ENCODE peak calls at places on chromosomes 6 and 20, in eight cellular contexts. D is ovary; E is HTR-8/SVneo; X is left lung; M is heart left ventricle; B is psoas muscle; W is stimulated activated CD4-positive, alpha-beta T cell treated with anti-CD3 and anti-CD28 coated beads, Interleukin-15, amount 100 ng/mL, for 1 hour; N is H9. T is an unnamed sample.

GRCh38 chr6:136171207-136171606 is 78.9 kb downstream of the MTFR2 start:
- DNase-seq in D (no peak), E (no peak), X (no peak), M (no peak), B (no peak), W (no peak), N (no peak), T (no peak)

GRCh38 chr6:88480822-88481221 is 314.7 kb upstream of the CNR1 start:
- DNase-seq in D (no peak), E (no peak), X (no peak), M (no peak), B (no peak), W (no peak), N (no peak), T (no peak)

GRCh38 chr6:100719883-100720682 is 161.0 kb downstream of the ASCC3 start:
- DNase-seq in D (no peak), E (peak; percentile 3), X (no peak), M (no peak), B (no peak), W (no peak), N (no peak), T (no peak)

GRCh38 chr6:52249078-52249477 is 4.8 kb upstream of the IL17F start:
- DNase-seq in D (no peak), E (no peak), X (no peak), M (no peak), B (no peak), W (no peak), N (no peak), T (no peak)

GRCh38 chr20:41058007-41058673 is 29.5 kb downstream of the TOP1 start:
- DNase-seq in D (no peak), E (peak; percentile 83), X (peak; percentile 45), M (no peak), B (no peak), W (no peak), N (no peak), T (no peak)

GRCh38 chr6:127590344-127590743 is 13.4 kb downstream of the C6orf58 start:
- DNase-seq in D (no peak), E (no peak), X (no peak), M (no peak), B (no peak), W (no peak), N (no peak), T (no peak)

GRCh38 chr20:59123011-59123676 is 40.5 kb upstream of the ZNF831 start:
- DNase-seq in D (no peak), E (no peak), X (no peak), M (no peak), B (no peak), W (peak; percentile 17), N (no peak), T (no peak)

GRCh38 chr20:31841928-31842327 is 3.5 kb downstream of the FOXS1 start:
- DNase-seq in D (peak; percentile 58), E (peak; percentile 82), X (no peak), M (no peak), B (no peak), W (no peak), N (no peak), T (peak; percentile 93)

GRCh38 chr6:69936674-69937363 is 70.5 kb downstream of the COL19A1 start:
- DNase-seq in D (no peak), E (no peak), X (no peak), M (no peak), B (no peak), W (no peak), N (no peak), T (no peak)

GRCh38 chr6:124955108-124955851 is 7.0 kb upstream of the RNF217 start:
- DNase-seq in D (no peak), E (no peak), X (no peak), M (no peak), B (no peak), W (no peak), N (no peak), T (no peak)

GRCh38 chr20:19274412-19275015 is 62.1 kb downstream of the SLC24A3 start:
- DNase-seq in D (peak; percentile 86), E (no peak), X (no peak), M (peak; percentile 74), B (no peak), W (no peak), N (no peak), T (no peak)